ENCODE peak calls at places on chromosomes 12 and 14, in seven cellular contexts. H, C, S, Q, X, M and P are unnamed samples.

GRCh38 chr12:118841588-118841987 is 139.8 kb upstream of the SRRM4 start:
- DNase-seq in Q (no peak), H (no peak), X (no peak), S (no peak), M (no peak), C (no peak), P (no peak)

GRCh38 chr12:53221203-53222076 is 10.6 kb downstream of the RARG start:
- DNase-seq in X (peak), M (peak), Q (peak), H (no peak), C (peak), S (no peak), P (no peak)

GRCh38 chr14:76955575-76956252 is 72.8 kb downstream of the IRF2BPL start:
- DNase-seq in C (peak), M (peak), S (peak), H (no peak), X (peak), Q (peak), P (no peak)

GRCh38 chr12:89884365-89884915 is 175.8 kb upstream of the ATP2B1 start:
- DNase-seq in S (no peak), C (no peak), M (no peak), X (no peak), Q (no peak), H (no peak), P (no peak)

GRCh38 chr14:97788846-97789528 is 991.8 kb downstream of the VRK1 start:
- DNase-seq in M (no peak), X (no peak), Q (no peak), C (no peak), S (no peak), H (no peak), P (no peak)

GRCh38 chr12:130701402-130701744 is 14.7 kb downstream of the RIMBP2 start:
- DNase-seq in M (no peak), S (no peak), C (no peak), X (no peak), H (no peak), Q (no peak), P (no peak)

GRCh38 chr12:107309020-107309419 is 215.7 kb upstream of the CRY1 start:
- DNase-seq in M (no peak), X (no peak), C (no peak), H (no peak), Q (no peak), S (no peak), P (no peak)

GRCh38 chr12:76480800-76481199 is 78.8 kb downstream of the OSBPL8 start:
- DNase-seq in H (no peak), X (no peak), Q (no peak), S (no peak), M (no peak), C (no peak), P (no peak)

GRCh38 chr14:44347316-44347715 is 159.8 kb downstream of the FSCB start:
- DNase-seq in S (no peak), M (no peak), C (no peak), X (no peak), Q (no peak), H (no peak), P (no peak)

GRCh38 chr14:98633380-98633779 is 638.6 kb downstream of the BCL11B start:
- DNase-seq in S (no peak), Q (no peak), H (no peak), X (peak), C (peak), M (no peak), P (no peak)

GRCh38 chr12:11648514-11649412 is 711 bp upstream of the ETV6 start:
- DNase-seq in C (peak), Q (peak), H (peak), X (peak), M (peak), S (no peak), P (peak)

GRCh38 chr14:99659333-99659741 is 14.4 kb downstream of the HHIPL1 start:
- DNase-seq in X (no peak), M (no peak), H (no peak), C (no peak), Q (no peak), S (no peak), P (no peak)

GRCh38 chr14:99604766-99605298 is 825 bp upstream of the CCDC85C start:
- DNase-seq in S (no peak), X (peak), M (peak), C (no peak), H (no peak), Q (no peak), P (no peak)

GRCh38 chr12:105622846-105623245 is 292.4 kb downstream of the C12orf75 start:
- DNase-seq in Q (no peak), C (no peak), S (no peak), X (no peak), M (no peak), H (no peak), P (no peak)

GRCh38 chr12:65067383-65067782 is 53.7 kb downstream of the WIF1 start:
- DNase-seq in S (no peak), H (no peak), M (no peak), C (no peak), Q (no peak), X (no peak), P (no peak)

GRCh38 chr14:34012369-34012768 is 61.5 kb upstream of the EGLN3 start:
- DNase-seq in X (no peak), C (no peak), M (no peak), S (no peak), Q (no peak), H (no peak), P (no peak)

GRCh38 chr12:11773889-11774677 is 124.6 kb downstream of the ETV6 start:
- DNase-seq in H (no peak), Q (no peak), X (no peak), S (no peak), C (peak), M (no peak), P (no peak)